ENCODE peak calls at places on chromosomes 2 and 18, in five cellular contexts. K is fibroblast of lung; R is right lobe of liver; J is CD4-positive, alpha-beta T cell; V is effector memory CD4-positive, alpha-beta T cell. Y is an unnamed sample.

GRCh38 chr2:162697111-162697510 is 141.5 kb downstream of the KCNH7 start:
- DNase-seq in R (no peak), V (no peak), K (no peak), J (no peak), Y (no peak)

GRCh38 chr2:236744316-236745105 is 174.9 kb downstream of the ACKR3 start:
- DNase-seq in J (no peak), K (peak), V (no peak), R (no peak), Y (no peak)

GRCh38 chr2:220275454-220275853 is 648.0 kb downstream of the SLC4A3 start:
- DNase-seq in R (no peak), K (peak), J (no peak), V (no peak), Y (no peak)

GRCh38 chr2:101473911-101474751 is 781 bp downstream of the RFX8 start:
- DNase-seq in V (no peak), K (peak), J (peak), R (peak), Y (no peak)

GRCh38 chr18:48541026-48541746 is 2.4 kb downstream of the CTIF start:
- DNase-seq in R (peak), J (no peak), K (peak), V (no peak), Y (peak)

GRCh38 chr18:58386780-58387179 is 242.1 kb downstream of the ALPK2 start:
- DNase-seq in V (no peak), K (no peak), J (no peak), R (no peak), Y (peak)

GRCh38 chr18:41992698-41993097 is 37.7 kb downstream of the PIK3C3 start:
- DNase-seq in J (no peak), K (no peak), R (no peak), V (no peak), Y (no peak)

GRCh38 chr18:59481436-59481835 is 122.4 kb upstream of the LMAN1 start:
- DNase-seq in J (no peak), R (no peak), K (no peak), V (no peak), Y (no peak)

GRCh38 chr2:26922638-26923466 is 47.6 kb upstream of the MAPRE3 start:
- DNase-seq in J (peak), R (peak), K (peak), V (no peak), Y (peak)

GRCh38 chr2:159982270-159982669 is 80.1 kb downstream of the PLA2R1 start:
- DNase-seq in V (no peak), K (peak), J (no peak), R (no peak), Y (no peak)

GRCh38 chr2:77487074-77487803 is 34.9 kb downstream of the LRRTM4 start:
- DNase-seq in J (no peak), R (no peak), K (no peak), V (no peak), Y (no peak)

GRCh38 chr2:146804288-146804687 is 1040.5 kb upstream of the ACVR2A start:
- DNase-seq in J (no peak), K (no peak), R (no peak), V (no peak), Y (no peak)

GRCh38 chr18:36693931-36694661 is 134.7 kb downstream of the TPGS2 start:
- DNase-seq in K (peak), R (no peak), V (no peak), J (no peak), Y (no peak)

GRCh38 chr2:231133365-231134114 is 8.7 kb upstream of the HTR2B start:
- DNase-seq in J (no peak), K (no peak), V (no peak), R (no peak), Y (no peak)

GRCh38 chr2:227846831-227847230 is 24.6 kb upstream of the DAW1 start:
- DNase-seq in K (no peak), V (no peak), J (no peak), R (no peak), Y (no peak)

GRCh38 chr2:134014196-134014960 is 239.5 kb upstream of the MGAT5 start:
- DNase-seq in R (no peak), J (no peak), K (peak), V (no peak), Y (no peak)

GRCh38 chr2:174607989-174608865 is 10.6 kb upstream of the WIPF1 start:
- DNase-seq in V (peak), R (no peak), J (no peak), K (no peak), Y (no peak)

GRCh38 chr18:34821669-34822210 is 111.6 kb downstream of the DTNA start:
- DNase-seq in V (no peak), K (no peak), R (no peak), J (no peak), Y (no peak)

GRCh38 chr2:237483018-237483731 is 3.9 kb upstream of the MLPH start:
- DNase-seq in J (no peak), R (no peak), V (no peak), K (peak), Y (no peak)

GRCh38 chr2:50444286-50444685 is 587.6 kb downstream of the NRXN1 start:
- DNase-seq in V (no peak), K (peak), J (no peak), R (no peak), Y (no peak)

GRCh38 chr2:44200011-44200410 is 31.3 kb downstream of the PPM1B start:
- DNase-seq in K (no peak), R (no peak), V (no peak), J (no peak), Y (no peak)

GRCh38 chr2:121498731-121499130 is 31.9 kb upstream of the RNU4ATAC start:
- DNase-seq in V (no peak), K (no peak), J (no peak), R (no peak), Y (no peak)
- H3K27ac ChIP-seq in V (no peak), K (no peak), J (no peak), R (no peak), Y (no peak)

GRCh38 chr2:234666911-234667310 is 170.0 kb upstream of the ARL4C start:
- DNase-seq in K (no peak), R (no peak), J (no peak), V (no peak), Y (no peak)

GRCh38 chr2:234669611-234670010 is 172.7 kb upstream of the ARL4C start:
- DNase-seq in K (no peak), R (no peak), J (no peak), V (no peak), Y (no peak)

GRCh38 chr2:234670052-234670451 is 173.2 kb upstream of the ARL4C start:
- DNase-seq in J (no peak), K (peak), V (no peak), R (no peak), Y (no peak)

GRCh38 chr2:234670804-234671203 is 173.9 kb upstream of the ARL4C start:
- DNase-seq in K (no peak), R (no peak), J (no peak), V (no peak), Y (no peak)

DNA sequence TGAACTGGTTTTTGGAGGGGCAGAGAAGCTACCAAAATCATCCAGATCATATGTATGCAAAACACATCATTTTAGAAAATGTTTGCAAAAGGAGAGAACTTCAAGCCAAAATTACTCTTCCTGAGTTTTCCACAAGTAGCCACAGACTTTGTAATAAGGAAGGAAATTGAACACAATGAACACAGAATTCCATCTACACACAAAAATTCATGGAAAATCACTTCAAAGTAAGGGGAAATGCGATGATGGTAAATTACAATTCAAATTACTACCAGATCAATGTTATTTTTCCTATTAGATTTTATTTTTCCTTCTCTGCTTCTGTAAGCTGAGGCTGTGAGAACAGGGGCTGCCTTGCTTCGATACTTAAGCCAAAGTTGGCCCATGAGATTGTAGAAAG is 172.1 kb upstream of the ARL4C start:
- DNase-seq in J (no peak), R (no peak), V (no peak), K (no peak), Y (no peak)
- H3K27ac ChIP-seq in J (no peak), R (no peak), V (no peak), K (no peak), Y (no peak)

GRCh38 chr2:157260403-157261198 is 3.1 kb downstream of the GALNT5 start:
- DNase-seq in K (peak), V (no peak), R (no peak), J (no peak), Y (no peak)

GRCh38 chr2:157256621-157257020 is 884 bp upstream of the GALNT5 start:
- DNase-seq in V (no peak), K (peak), R (no peak), J (no peak), Y (no peak)

GRCh38 chr2:157258520-157259326 is 1.2 kb downstream of the GALNT5 start:
- DNase-seq in R (no peak), K (peak), V (no peak), J (no peak), Y (no peak)

GRCh38 chr2:157254041-157254440 is 3.5 kb upstream of the GALNT5 start:
- DNase-seq in K (no peak), J (no peak), R (no peak), V (no peak), Y (no peak)

DNA sequence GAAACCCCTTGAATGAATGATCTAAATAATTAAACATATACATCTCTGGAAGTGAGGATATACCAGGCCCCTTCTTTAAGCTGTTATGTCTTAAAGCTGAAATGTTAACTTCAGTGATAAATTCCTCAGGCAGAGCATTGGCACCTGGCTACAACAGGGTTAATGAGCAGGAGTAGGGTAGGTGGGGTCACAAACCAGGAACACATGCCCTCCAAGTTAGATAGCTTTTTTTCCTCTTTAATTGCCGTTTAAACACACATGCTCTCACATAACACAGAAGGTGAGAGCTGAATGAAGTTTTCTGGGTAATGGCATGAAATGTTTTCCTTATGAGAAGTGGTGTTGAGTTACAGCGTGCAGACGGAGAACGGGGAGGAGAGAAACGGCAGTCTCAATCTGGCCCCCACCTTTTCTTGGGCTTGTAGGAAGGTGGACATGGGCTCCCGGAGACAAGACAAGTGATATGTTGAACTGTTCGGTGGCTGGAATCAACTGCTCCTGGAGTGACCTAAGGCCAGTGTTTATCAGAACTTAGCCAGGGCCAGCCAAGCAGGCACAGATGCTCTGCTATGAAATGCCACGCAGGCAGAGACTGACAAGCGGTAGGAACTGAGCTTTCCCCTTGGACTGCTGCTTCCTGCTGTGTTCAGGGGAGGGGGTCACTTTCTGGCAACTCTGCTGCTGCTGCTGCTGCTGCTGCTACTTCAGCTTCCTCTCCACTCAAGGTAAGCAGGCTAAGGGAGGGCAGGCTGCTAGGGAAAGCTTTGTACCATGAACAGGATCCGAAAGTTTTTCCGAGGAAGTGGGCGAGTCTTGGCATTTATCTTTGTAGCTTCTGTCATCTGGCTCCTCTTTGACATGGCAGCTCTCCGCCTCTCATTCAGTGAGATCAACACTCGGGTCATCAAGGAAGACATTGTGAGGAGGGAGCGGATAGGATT is at the start of gene GALNT5:
- DNase-seq in V (no peak), J (no peak), K (peak), R (no peak), Y (peak)
- H3K27ac ChIP-seq in V (no peak), J (no peak), K (peak), R (no peak), Y (no peak)

GRCh38 chr2:65501836-65502235 is 69.4 kb upstream of the SPRED2 start:
- DNase-seq in R (no peak), J (no peak), K (no peak), V (no peak), Y (no peak)
- H3K27ac ChIP-seq in R (no peak), J (no peak), K (no peak), V (no peak), Y (no peak)